ENCODE peak calls at places on chromosome 12, in six cellular contexts. One of them, this sample, is unnamed.

GRCh38 chr12:18696971-18697602 is 40.7 kb downstream of the PLCZ1 start:
- DNase-seq in right atrium auricular region: no peak
- DNase-seq in astrocyte of the spinal cord: peak
- DNase-seq in aorta: no peak
- DNase-seq in stimulated activated naive CD4-positive, alpha-beta T cell: no peak
- DNase-seq in mesothelial cell of epicardium: no peak
- DNase-seq in this sample: no peak

GRCh38 chr12:19301223-19301622 is 138.1 kb upstream of the AEBP2 start:
- DNase-seq in mesothelial cell of epicardium: no peak
- DNase-seq in stimulated activated naive CD4-positive, alpha-beta T cell: no peak
- DNase-seq in astrocyte of the spinal cord: no peak
- DNase-seq in aorta: no peak
- DNase-seq in right atrium auricular region: no peak
- DNase-seq in this sample: no peak

GRCh38 chr12:1732914-1733313 is 42.0 kb downstream of the ADIPOR2 start:
- DNase-seq in stimulated activated naive CD4-positive, alpha-beta T cell: no peak
- DNase-seq in aorta: no peak
- DNase-seq in astrocyte of the spinal cord: no peak
- DNase-seq in mesothelial cell of epicardium: no peak
- DNase-seq in right atrium auricular region: no peak
- DNase-seq in this sample: no peak

GRCh38 chr12:120292661-120293531 is at the start of gene RNU4-1:
- DNase-seq in aorta: peak
- DNase-seq in mesothelial cell of epicardium: no peak
- DNase-seq in astrocyte of the spinal cord: peak
- DNase-seq in right atrium auricular region: peak
- DNase-seq in stimulated activated naive CD4-positive, alpha-beta T cell: peak
- DNase-seq in this sample: no peak

GRCh38 chr12:97552410-97553050 is 89.9 kb downstream of the RMST start:
- DNase-seq in stimulated activated naive CD4-positive, alpha-beta T cell: no peak
- DNase-seq in aorta: no peak
- DNase-seq in right atrium auricular region: no peak
- DNase-seq in astrocyte of the spinal cord: no peak
- DNase-seq in mesothelial cell of epicardium: no peak
- DNase-seq in this sample: no peak

GRCh38 chr12:51001799-51002198 is 24.4 kb downstream of the SLC11A2 start:
- DNase-seq in right atrium auricular region: no peak
- DNase-seq in astrocyte of the spinal cord: no peak
- DNase-seq in aorta: no peak
- DNase-seq in mesothelial cell of epicardium: no peak
- DNase-seq in stimulated activated naive CD4-positive, alpha-beta T cell: no peak
- DNase-seq in this sample: no peak

GRCh38 chr12:96189781-96190180 is 4.4 kb upstream of the ELK3 start:
- DNase-seq in astrocyte of the spinal cord: no peak
- DNase-seq in mesothelial cell of epicardium: no peak
- DNase-seq in aorta: no peak
- DNase-seq in stimulated activated naive CD4-positive, alpha-beta T cell: no peak
- DNase-seq in right atrium auricular region: no peak
- DNase-seq in this sample: no peak

GRCh38 chr12:101027200-101027599 is 182.8 kb downstream of the SLC5A8 start:
- DNase-seq in astrocyte of the spinal cord: no peak
- DNase-seq in mesothelial cell of epicardium: no peak
- DNase-seq in right atrium auricular region: no peak
- DNase-seq in stimulated activated naive CD4-positive, alpha-beta T cell: no peak
- DNase-seq in aorta: no peak
- DNase-seq in this sample: no peak

GRCh38 chr12:96862326-96862725 is 44.7 kb upstream of the NEDD1 start:
- DNase-seq in right atrium auricular region: no peak
- DNase-seq in mesothelial cell of epicardium: no peak
- DNase-seq in aorta: no peak
- DNase-seq in astrocyte of the spinal cord: no peak
- DNase-seq in stimulated activated naive CD4-positive, alpha-beta T cell: no peak
- DNase-seq in this sample: no peak

GRCh38 chr12:85805654-85806053 is 30.6 kb downstream of the RASSF9 start:
- DNase-seq in aorta: no peak
- DNase-seq in stimulated activated naive CD4-positive, alpha-beta T cell: no peak
- DNase-seq in right atrium auricular region: no peak
- DNase-seq in astrocyte of the spinal cord: peak
- DNase-seq in mesothelial cell of epicardium: no peak
- DNase-seq in this sample: no peak

This sample was measured in cardiac septum.